ENCODE peak calls at places on chromosomes 1 and 21, in nine cellular contexts. R is neural progenitor cell, K is PC-3, H is GM23248, B is MM.1S, D is HCT116, Z is GM23338, M is OCI-LY7, Q is SK-N-SH. A is an unnamed sample.

GRCh38 chr1:163162281-163162937 is 40.3 kb downstream of the RGS5 start:
- DNase-seq in M (no peak), B (no peak), Z (no peak), D (no peak), R (no peak), K (no peak), Q (no peak), H (peak), A (no peak)

GRCh38 chr1:94823116-94823515 is 3.0 kb downstream of the SLC44A3 start:
- DNase-seq in H (no peak), R (no peak), Z (no peak), M (no peak), K (peak), D (no peak), Q (no peak), B (no peak), A (no peak)

GRCh38 chr1:89794406-89794805 is 26.4 kb upstream of the LRRC8D start:
- DNase-seq in H (peak), M (no peak), Z (peak), R (peak), B (no peak), K (no peak), D (no peak), Q (no peak), A (peak)

GRCh38 chr1:24694380-24694843 is 50.8 kb upstream of the CLIC4 start:
- DNase-seq in Q (peak), M (peak), B (peak), Z (no peak), H (peak), R (no peak), D (no peak), K (no peak), A (peak)

GRCh38 chr1:61124691-61125090 is 42.3 kb downstream of the NFIA start:
- DNase-seq in R (no peak), M (no peak), H (no peak), Q (no peak), D (no peak), Z (no peak), B (no peak), K (no peak), A (no peak)

GRCh38 chr1:176504848-176505553 is 42.0 kb downstream of the PAPPA2 start:
- DNase-seq in D (no peak), R (no peak), K (no peak), Q (no peak), H (no peak), M (no peak), Z (no peak), B (no peak), A (no peak)

GRCh38 chr1:975896-976683 is 5.8 kb downstream of the PERM1 start:
- DNase-seq in Q (peak), H (peak), R (peak), D (peak), M (peak), Z (peak), K (peak), B (peak), A (peak)

GRCh38 chr1:26049531-26050254 is 3.8 kb upstream of the SLC30A2 start:
- DNase-seq in H (peak), Q (no peak), B (no peak), D (no peak), K (no peak), M (no peak), Z (no peak), R (no peak), A (peak)

GRCh38 chr1:53560572-53561487 is 101.6 kb downstream of the DMRTB1 start:
- DNase-seq in M (no peak), R (no peak), D (no peak), K (no peak), B (no peak), Q (peak), H (no peak), Z (no peak), A (no peak)

GRCh38 chr1:151620286-151620685 is 8.4 kb downstream of the SNX27 start:
- DNase-seq in M (no peak), Z (no peak), D (no peak), K (no peak), Q (no peak), R (no peak), B (peak), H (peak), A (no peak)

GRCh38 chr1:167860231-167860923 is 53.6 kb downstream of the ADCY10 start:
- DNase-seq in D (no peak), Z (no peak), R (no peak), K (no peak), M (no peak), B (peak), H (peak), Q (no peak), A (no peak)

GRCh38 chr1:44881011-44881632 is 38.1 kb upstream of the PTCH2 start:
- DNase-seq in B (no peak), K (peak), H (peak), M (no peak), Q (peak), Z (no peak), D (no peak), R (no peak), A (no peak)

GRCh38 chr1:107692580-107693345 is 272.2 kb downstream of the VAV3 start:
- DNase-seq in M (no peak), H (no peak), R (no peak), Z (no peak), D (no peak), Q (peak), K (peak), B (no peak), A (no peak)

GRCh38 chr1:60114735-60115318 is 41.3 kb upstream of the C1orf87 start:
- DNase-seq in Q (no peak), H (no peak), Z (peak), B (no peak), K (no peak), M (no peak), R (peak), D (no peak), A (no peak)

GRCh38 chr1:206734499-206735142 is 36.0 kb upstream of the IL19 start:
- DNase-seq in D (peak), H (peak), M (peak), R (peak), B (peak), K (peak), Z (peak), Q (peak), A (peak)

GRCh38 chr1:110975265-110975664 is 11.5 kb upstream of the LRIF1 start:
- DNase-seq in M (no peak), D (no peak), H (no peak), R (no peak), Q (no peak), Z (no peak), B (no peak), K (no peak), A (no peak)

GRCh38 chr1:204426035-204426436 is 14.4 kb upstream of the PPP1R15B start:
- DNase-seq in Z (no peak), K (peak), R (no peak), H (peak), B (no peak), D (no peak), M (no peak), Q (no peak), A (no peak)

GRCh38 chr1:7450772-7451171 is 320.3 kb upstream of the VAMP3 start:
- DNase-seq in K (no peak), Q (no peak), B (no peak), M (no peak), D (no peak), H (no peak), Z (no peak), R (no peak), A (no peak)

GRCh38 chr1:206012086-206012859 is 9.1 kb upstream of the RAB7B start:
- DNase-seq in Q (no peak), K (no peak), Z (peak), R (no peak), H (no peak), D (no peak), B (peak), M (peak), A (peak)

GRCh38 chr1:14367444-14367843 is 231.0 kb upstream of the KAZN start:
- DNase-seq in D (no peak), Z (no peak), Q (no peak), H (no peak), K (no peak), B (no peak), M (no peak), R (peak), A (no peak)

GRCh38 chr1:14369526-14370213 is 228.8 kb upstream of the KAZN start:
- DNase-seq in R (no peak), Q (no peak), Z (peak), D (no peak), K (no peak), H (peak), B (peak), M (peak), A (no peak)

GRCh38 chr1:14363707-14364413 is 234.6 kb upstream of the KAZN start:
- DNase-seq in Z (peak), R (no peak), H (peak), M (peak), D (no peak), B (no peak), K (peak), Q (no peak), A (no peak)

GRCh38 chr1:14365226-14365994 is 233.1 kb upstream of the KAZN start:
- DNase-seq in D (no peak), H (no peak), K (no peak), Z (no peak), M (no peak), B (no peak), Q (peak), R (no peak), A (no peak)

GRCh38 chr1:14366361-14367018 is 232.0 kb upstream of the KAZN start:
- DNase-seq in Q (peak), R (peak), D (no peak), Z (peak), B (no peak), K (no peak), H (peak), M (no peak), A (peak)
- TF ChIP-seq EZH2phosphoT487 in Q (no peak), R (no peak), D (no peak), Z (no peak), B (no peak), K (no peak), H (no peak), M (no peak), A (no peak)

DNA sequence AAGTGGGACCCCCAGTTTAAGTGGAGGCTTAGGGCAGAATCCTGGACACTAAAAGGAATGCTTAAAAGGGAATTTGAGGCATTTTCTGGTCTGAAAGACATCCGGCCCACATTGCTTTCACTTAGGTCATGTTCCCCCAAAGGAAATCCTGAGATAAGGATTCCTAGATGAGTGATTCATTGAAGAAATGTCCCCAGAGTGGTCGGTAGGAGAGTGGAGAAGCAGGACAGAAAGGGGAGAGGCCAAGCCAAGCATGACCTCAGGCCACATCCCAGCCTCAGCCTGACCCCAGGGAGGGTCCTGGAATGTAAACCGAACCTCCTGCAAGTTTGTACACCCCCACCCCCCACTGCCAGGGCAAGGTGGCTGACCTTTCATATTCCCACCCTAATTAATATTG is 16.6 kb downstream of the HIVEP3 start:
- DNase-seq in R (no peak), Z (peak), K (peak), D (no peak), Q (no peak), H (peak), M (no peak), B (no peak), A (no peak)
- H3K4me2 ChIP-seq in R (no peak), Z (no peak), K (peak), D (peak), Q (peak), H (peak), M (no peak), B (peak), A (no peak)

GRCh38 chr1:75836528-75836927 is 39.8 kb downstream of the MSH4 start:
- DNase-seq in R (no peak), D (no peak), H (no peak), K (no peak), B (no peak), M (no peak), Q (no peak), Z (no peak), A (no peak)
- H3K4me3 ChIP-seq in R (no peak), D (no peak), H (no peak), K (no peak), B (no peak), M (no peak), Q (no peak), Z (no peak), A (no peak)

GRCh38 chr1:184223216-184223615 is 163.6 kb upstream of the C1orf21 start:
- DNase-seq in M (no peak), H (no peak), Q (no peak), R (no peak), B (no peak), D (no peak), Z (peak), K (peak), A (no peak)
- TF ChIP-seq EZH2phosphoT487 in M (no peak), H (no peak), Q (no peak), R (no peak), B (no peak), D (no peak), Z (no peak), K (no peak), A (no peak)

GRCh38 chr1:112840631-112841624 is 115.1 kb downstream of the SLC16A1 start:
- DNase-seq in K (peak), D (no peak), R (peak), B (peak), H (peak), Z (no peak), Q (no peak), M (no peak), A (no peak)
- H3K4me2 ChIP-seq in K (peak), D (no peak), R (peak), B (peak), H (no peak), Z (peak), Q (no peak), M (no peak), A (no peak)

GRCh38 chr1:218350022-218350525 is 4.9 kb downstream of the TGFB2 start:
- DNase-seq in Q (no peak), R (no peak), Z (no peak), K (no peak), M (no peak), H (no peak), B (no peak), D (no peak), A (no peak)
- H3K4me3 ChIP-seq in Q (no peak), R (no peak), Z (no peak), K (peak), M (no peak), H (no peak), B (no peak), D (no peak), A (peak)

GRCh38 chr1:21297975-21298374 is 7.7 kb upstream of the ECE1 start:
- DNase-seq in D (no peak), K (no peak), Z (no peak), M (no peak), Q (no peak), B (no peak), R (no peak), H (peak), A (no peak)
- TF ChIP-seq EZH2phosphoT487 in D (no peak), K (no peak), Z (no peak), M (no peak), Q (no peak), B (no peak), R (no peak), H (no peak), A (no peak)

GRCh38 chr21:39332175-39332574 is 16.7 kb downstream of the HMGN1 start:
- DNase-seq in Z (peak), D (no peak), R (no peak), K (no peak), H (no peak), B (no peak), M (no peak), Q (no peak), A (no peak)
- H3K4me2 ChIP-seq in Z (no peak), D (no peak), R (no peak), K (no peak), H (no peak), B (no peak), M (peak), Q (no peak), A (no peak)

GRCh38 chr1:65308781-65309316 is 494 bp upstream of the DNAJC6 start:
- DNase-seq in H (no peak), B (no peak), D (no peak), K (no peak), M (no peak), Z (peak), R (no peak), Q (peak), A (no peak)
- H3K4me3 ChIP-seq in H (peak), B (no peak), D (no peak), K (peak), M (no peak), Z (peak), R (peak), Q (peak), A (peak)

GRCh38 chr1:41384579-41384978 is 23.3 kb downstream of the FOXO6 start:
- DNase-seq in Z (no peak), H (no peak), Q (no peak), B (no peak), K (no peak), M (no peak), R (no peak), D (no peak), A (no peak)

GRCh38 chr1:41381691-41382530 is 20.7 kb downstream of the FOXO6 start:
- DNase-seq in B (no peak), M (no peak), K (peak), Z (peak), H (peak), R (peak), Q (peak), D (peak), A (peak)

GRCh38 chr1:41383094-41383852 is 22.0 kb downstream of the FOXO6 start:
- DNase-seq in Q (no peak), K (peak), R (peak), M (no peak), Z (peak), B (no peak), H (peak), D (no peak), A (no peak)

GRCh38 chr1:41380979-41381690 is 19.9 kb downstream of the FOXO6 start:
- DNase-seq in R (peak), D (peak), Z (no peak), M (no peak), H (peak), B (no peak), Q (peak), K (no peak), A (peak)

DNA sequence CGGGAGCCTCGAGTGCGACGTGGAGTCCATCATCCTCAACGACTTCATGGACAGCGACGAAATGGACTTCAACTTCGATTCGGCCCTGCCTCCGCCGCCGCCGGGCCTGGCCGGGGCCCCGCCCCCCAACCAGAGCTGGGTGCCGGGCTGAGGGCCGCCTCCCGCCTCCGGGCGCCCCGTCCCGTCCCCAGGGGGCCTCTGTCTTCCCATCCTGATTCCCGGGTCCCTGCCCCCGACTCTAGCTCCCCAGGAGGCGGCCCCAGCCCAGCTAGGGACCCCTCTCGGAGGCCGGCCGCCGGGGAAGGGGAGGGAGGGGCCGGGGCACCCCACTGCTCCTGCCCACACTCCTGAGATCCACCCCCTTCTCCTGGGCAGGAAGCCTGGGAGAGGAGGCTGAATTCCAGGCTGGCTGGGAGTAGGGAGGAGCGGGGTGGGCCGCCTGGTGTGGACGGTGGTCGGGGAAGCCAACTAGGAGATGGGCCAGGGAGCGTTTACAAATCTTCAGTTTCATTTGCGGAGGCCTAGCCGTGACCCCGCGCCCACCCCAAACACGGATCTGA is 21.4 kb downstream of the FOXO6 start:
- DNase-seq in Q (peak), H (peak), Z (peak), M (no peak), D (peak), B (no peak), K (peak), R (peak), A (peak)
- TF ChIP-seq EZH2phosphoT487 in Q (no peak), H (no peak), Z (no peak), M (no peak), D (no peak), B (no peak), K (no peak), R (peak), A (no peak)

A was measured in hepatocyte.